ENCODE peak calls at places on chromosomes 2 and 18, in nine cellular contexts. One of them, this sample, is unnamed.

GRCh38 chr2:223998983-223999382 is 40.1 kb downstream of the SERPINE2 start:
- DNase-seq in fibroblast of the aortic adventitia: peak; percentile 44
- DNase-seq in upper lobe of right lung: no peak
- DNase-seq in transverse colon: no peak
- DNase-seq in EL: no peak
- DNase-seq in left kidney: no peak
- DNase-seq in ELR: no peak
- DNase-seq in activated CD4-positive, alpha-beta T cell treated with anti-CD3 and anti-CD28 coated beads, Interleukin-2, amount 50 U/mL, for 4 hours: no peak
- DNase-seq in AG04450: no peak
- DNase-seq in this sample: no peak

GRCh38 chr2:222709191-222709891 is 37.9 kb downstream of the MOGAT1 start:
- DNase-seq in EL: peak; percentile 94
- DNase-seq in transverse colon: peak; percentile 40
- DNase-seq in fibroblast of the aortic adventitia: peak; percentile 98
- DNase-seq in left kidney: peak; percentile 84
- DNase-seq in activated CD4-positive, alpha-beta T cell treated with anti-CD3 and anti-CD28 coated beads, Interleukin-2, amount 50 U/mL, for 4 hours: no peak
- DNase-seq in AG04450: peak; percentile 98
- DNase-seq in ELR: peak; percentile 97
- DNase-seq in upper lobe of right lung: peak; percentile 77
- DNase-seq in this sample: peak; percentile 65

GRCh38 chr2:37544617-37545031 is 126.8 kb downstream of the CDC42EP3 start:
- DNase-seq in EL: no peak
- DNase-seq in left kidney: no peak
- DNase-seq in fibroblast of the aortic adventitia: peak; percentile 31
- DNase-seq in AG04450: no peak
- DNase-seq in ELR: no peak
- DNase-seq in upper lobe of right lung: no peak
- DNase-seq in activated CD4-positive, alpha-beta T cell treated with anti-CD3 and anti-CD28 coated beads, Interleukin-2, amount 50 U/mL, for 4 hours: no peak
- DNase-seq in transverse colon: no peak
- DNase-seq in this sample: no peak

GRCh38 chr18:48862678-48863270 is 88.0 kb downstream of the SMAD7 start:
- DNase-seq in transverse colon: no peak
- DNase-seq in AG04450: no peak
- DNase-seq in fibroblast of the aortic adventitia: no peak
- DNase-seq in upper lobe of right lung: no peak
- DNase-seq in ELR: no peak
- DNase-seq in EL: no peak
- DNase-seq in left kidney: no peak
- DNase-seq in activated CD4-positive, alpha-beta T cell treated with anti-CD3 and anti-CD28 coated beads, Interleukin-2, amount 50 U/mL, for 4 hours: no peak
- DNase-seq in this sample: no peak

GRCh38 chr2:193502363-193503035 is 1307.8 kb upstream of the TMEFF2 start:
- DNase-seq in fibroblast of the aortic adventitia: no peak
- DNase-seq in EL: no peak
- DNase-seq in transverse colon: no peak
- DNase-seq in left kidney: no peak
- DNase-seq in ELR: no peak
- DNase-seq in upper lobe of right lung: no peak
- DNase-seq in AG04450: no peak
- DNase-seq in activated CD4-positive, alpha-beta T cell treated with anti-CD3 and anti-CD28 coated beads, Interleukin-2, amount 50 U/mL, for 4 hours: no peak
- DNase-seq in this sample: no peak

GRCh38 chr2:132373391-132374135 is 43.0 kb upstream of the GPR39 start:
- DNase-seq in fibroblast of the aortic adventitia: no peak
- DNase-seq in EL: peak; percentile 14
- DNase-seq in upper lobe of right lung: no peak
- DNase-seq in activated CD4-positive, alpha-beta T cell treated with anti-CD3 and anti-CD28 coated beads, Interleukin-2, amount 50 U/mL, for 4 hours: no peak
- DNase-seq in AG04450: no peak
- DNase-seq in transverse colon: no peak
- DNase-seq in left kidney: no peak
- DNase-seq in ELR: no peak
- DNase-seq in this sample: no peak

GRCh38 chr2:207160115-207160514 is 5.6 kb downstream of the KLF7 start:
- DNase-seq in ELR: no peak
- DNase-seq in transverse colon: no peak
- DNase-seq in left kidney: peak; percentile 70
- DNase-seq in EL: no peak
- DNase-seq in fibroblast of the aortic adventitia: peak; percentile 52
- DNase-seq in upper lobe of right lung: no peak
- DNase-seq in activated CD4-positive, alpha-beta T cell treated with anti-CD3 and anti-CD28 coated beads, Interleukin-2, amount 50 U/mL, for 4 hours: no peak
- DNase-seq in AG04450: no peak
- DNase-seq in this sample: no peak

GRCh38 chr2:14843507-14844204 is 211.1 kb downstream of the LRATD1 start:
- DNase-seq in AG04450: no peak
- DNase-seq in activated CD4-positive, alpha-beta T cell treated with anti-CD3 and anti-CD28 coated beads, Interleukin-2, amount 50 U/mL, for 4 hours: no peak
- DNase-seq in EL: no peak
- DNase-seq in fibroblast of the aortic adventitia: no peak
- DNase-seq in ELR: no peak
- DNase-seq in upper lobe of right lung: no peak
- DNase-seq in transverse colon: no peak
- DNase-seq in left kidney: no peak
- DNase-seq in this sample: no peak

GRCh38 chr2:12816379-12817306 is 99.9 kb downstream of the TRIB2 start:
- DNase-seq in AG04450: no peak
- DNase-seq in activated CD4-positive, alpha-beta T cell treated with anti-CD3 and anti-CD28 coated beads, Interleukin-2, amount 50 U/mL, for 4 hours: no peak
- DNase-seq in left kidney: no peak
- DNase-seq in fibroblast of the aortic adventitia: peak; percentile 61
- DNase-seq in ELR: peak; percentile 86
- DNase-seq in upper lobe of right lung: no peak
- DNase-seq in EL: peak; percentile 80
- DNase-seq in transverse colon: no peak
- DNase-seq in this sample: no peak

GRCh38 chr2:45168731-45169338 is 159.6 kb upstream of the SIX2 start:
- DNase-seq in left kidney: peak; percentile 76
- DNase-seq in fibroblast of the aortic adventitia: no peak
- DNase-seq in EL: peak; percentile 28
- DNase-seq in AG04450: no peak
- DNase-seq in ELR: peak; percentile 42
- DNase-seq in upper lobe of right lung: no peak
- DNase-seq in activated CD4-positive, alpha-beta T cell treated with anti-CD3 and anti-CD28 coated beads, Interleukin-2, amount 50 U/mL, for 4 hours: no peak
- DNase-seq in transverse colon: no peak
- DNase-seq in this sample: peak; percentile 46

GRCh38 chr2:11128258-11128951 is 26.9 kb upstream of the SLC66A3 start:
- DNase-seq in upper lobe of right lung: no peak
- DNase-seq in AG04450: no peak
- DNase-seq in activated CD4-positive, alpha-beta T cell treated with anti-CD3 and anti-CD28 coated beads, Interleukin-2, amount 50 U/mL, for 4 hours: no peak
- DNase-seq in EL: peak; percentile 70
- DNase-seq in ELR: peak; percentile 71
- DNase-seq in left kidney: no peak
- DNase-seq in transverse colon: no peak
- DNase-seq in fibroblast of the aortic adventitia: peak; percentile 45
- DNase-seq in this sample: no peak

GRCh38 chr2:240277073-240277806 is 136.8 kb upstream of the OTOS start:
- DNase-seq in transverse colon: no peak
- DNase-seq in left kidney: no peak
- DNase-seq in fibroblast of the aortic adventitia: peak; percentile 63
- DNase-seq in EL: peak; percentile 18
- DNase-seq in activated CD4-positive, alpha-beta T cell treated with anti-CD3 and anti-CD28 coated beads, Interleukin-2, amount 50 U/mL, for 4 hours: no peak
- DNase-seq in ELR: no peak
- DNase-seq in AG04450: peak; percentile 10
- DNase-seq in upper lobe of right lung: peak; percentile 60
- DNase-seq in this sample: no peak

GRCh38 chr18:74420491-74420890 is 36.6 kb downstream of the DIPK1C start:
- DNase-seq in transverse colon: no peak
- DNase-seq in ELR: no peak
- DNase-seq in EL: no peak
- DNase-seq in activated CD4-positive, alpha-beta T cell treated with anti-CD3 and anti-CD28 coated beads, Interleukin-2, amount 50 U/mL, for 4 hours: no peak
- DNase-seq in fibroblast of the aortic adventitia: peak; percentile 15
- DNase-seq in upper lobe of right lung: no peak
- DNase-seq in left kidney: no peak
- DNase-seq in AG04450: no peak
- DNase-seq in this sample: no peak

GRCh38 chr2:159444728-159445127 is 158.2 kb upstream of the WDSUB1 start:
- DNase-seq in transverse colon: no peak
- DNase-seq in fibroblast of the aortic adventitia: no peak
- DNase-seq in left kidney: no peak
- DNase-seq in AG04450: no peak
- DNase-seq in upper lobe of right lung: no peak
- DNase-seq in EL: no peak
- DNase-seq in activated CD4-positive, alpha-beta T cell treated with anti-CD3 and anti-CD28 coated beads, Interleukin-2, amount 50 U/mL, for 4 hours: no peak
- DNase-seq in ELR: no peak
- DNase-seq in this sample: no peak

GRCh38 chr2:202099515-202099914 is 26.5 kb downstream of the KIAA2012 start:
- DNase-seq in transverse colon: no peak
- DNase-seq in AG04450: no peak
- DNase-seq in upper lobe of right lung: no peak
- DNase-seq in EL: no peak
- DNase-seq in ELR: no peak
- DNase-seq in activated CD4-positive, alpha-beta T cell treated with anti-CD3 and anti-CD28 coated beads, Interleukin-2, amount 50 U/mL, for 4 hours: no peak
- DNase-seq in left kidney: peak; percentile 41
- DNase-seq in fibroblast of the aortic adventitia: no peak
- DNase-seq in this sample: no peak

GRCh38 chr18:46250084-46250811 is 146.1 kb downstream of the HAUS1 start:
- DNase-seq in ELR: peak; percentile 92
- DNase-seq in left kidney: peak; percentile 78
- DNase-seq in upper lobe of right lung: no peak
- DNase-seq in EL: peak; percentile 94
- DNase-seq in AG04450: peak; percentile 65
- DNase-seq in fibroblast of the aortic adventitia: peak; percentile 80
- DNase-seq in transverse colon: peak; percentile 61
- DNase-seq in activated CD4-positive, alpha-beta T cell treated with anti-CD3 and anti-CD28 coated beads, Interleukin-2, amount 50 U/mL, for 4 hours: peak; percentile 33
- DNase-seq in this sample: no peak

GRCh38 chr18:58846325-58846724 is 18.4 kb upstream of the ZNF532 start:
- DNase-seq in transverse colon: no peak
- DNase-seq in ELR: no peak
- DNase-seq in activated CD4-positive, alpha-beta T cell treated with anti-CD3 and anti-CD28 coated beads, Interleukin-2, amount 50 U/mL, for 4 hours: no peak
- DNase-seq in upper lobe of right lung: no peak
- DNase-seq in EL: no peak
- DNase-seq in left kidney: no peak
- DNase-seq in AG04450: no peak
- DNase-seq in fibroblast of the aortic adventitia: no peak
- DNase-seq in this sample: no peak

GRCh38 chr2:105781274-105781673 is 36.6 kb downstream of the NCK2 start:
- DNase-seq in activated CD4-positive, alpha-beta T cell treated with anti-CD3 and anti-CD28 coated beads, Interleukin-2, amount 50 U/mL, for 4 hours: no peak
- DNase-seq in AG04450: no peak
- DNase-seq in EL: no peak
- DNase-seq in left kidney: no peak
- DNase-seq in ELR: no peak
- DNase-seq in upper lobe of right lung: no peak
- DNase-seq in fibroblast of the aortic adventitia: peak; percentile 30
- DNase-seq in transverse colon: no peak
- DNase-seq in this sample: no peak

GRCh38 chr2:221478106-221478863 is 93.8 kb downstream of the EPHA4 start:
- DNase-seq in EL: no peak
- DNase-seq in ELR: no peak
- DNase-seq in left kidney: no peak
- DNase-seq in fibroblast of the aortic adventitia: no peak
- DNase-seq in transverse colon: no peak
- DNase-seq in AG04450: no peak
- DNase-seq in activated CD4-positive, alpha-beta T cell treated with anti-CD3 and anti-CD28 coated beads, Interleukin-2, amount 50 U/mL, for 4 hours: no peak
- DNase-seq in upper lobe of right lung: no peak
- DNase-seq in this sample: no peak

GRCh38 chr2:64348386-64349142 is 105.4 kb upstream of the LGALSL start:
- DNase-seq in transverse colon: no peak
- DNase-seq in activated CD4-positive, alpha-beta T cell treated with anti-CD3 and anti-CD28 coated beads, Interleukin-2, amount 50 U/mL, for 4 hours: no peak
- DNase-seq in left kidney: peak; percentile 71
- DNase-seq in AG04450: no peak
- DNase-seq in fibroblast of the aortic adventitia: peak; percentile 53
- DNase-seq in ELR: peak; percentile 43
- DNase-seq in upper lobe of right lung: no peak
- DNase-seq in EL: peak; percentile 22
- DNase-seq in this sample: no peak

GRCh38 chr2:26970244-26970927 is at the start of gene MAPRE3:
- DNase-seq in upper lobe of right lung: peak; percentile 93
- DNase-seq in EL: peak; percentile 63
- DNase-seq in AG04450: no peak
- DNase-seq in fibroblast of the aortic adventitia: peak; percentile 58
- DNase-seq in left kidney: peak; percentile 98
- DNase-seq in ELR: peak; percentile 64
- DNase-seq in activated CD4-positive, alpha-beta T cell treated with anti-CD3 and anti-CD28 coated beads, Interleukin-2, amount 50 U/mL, for 4 hours: peak; percentile 67
- DNase-seq in transverse colon: peak; percentile 86
- DNase-seq in this sample: peak; percentile 83

GRCh38 chr2:110847651-110848050 is 115.3 kb downstream of the ACOXL start:
- DNase-seq in ELR: no peak
- DNase-seq in AG04450: no peak
- DNase-seq in fibroblast of the aortic adventitia: no peak
- DNase-seq in activated CD4-positive, alpha-beta T cell treated with anti-CD3 and anti-CD28 coated beads, Interleukin-2, amount 50 U/mL, for 4 hours: no peak
- DNase-seq in upper lobe of right lung: no peak
- DNase-seq in EL: no peak
- DNase-seq in left kidney: no peak
- DNase-seq in transverse colon: no peak
- DNase-seq in this sample: no peak

GRCh38 chr2:201931955-201932354 is 101.7 kb upstream of the FZD7 start:
- DNase-seq in fibroblast of the aortic adventitia: peak; percentile 37
- DNase-seq in transverse colon: no peak
- DNase-seq in EL: peak; percentile 69
- DNase-seq in upper lobe of right lung: no peak
- DNase-seq in ELR: peak; percentile 64
- DNase-seq in AG04450: no peak
- DNase-seq in left kidney: peak; percentile 21
- DNase-seq in activated CD4-positive, alpha-beta T cell treated with anti-CD3 and anti-CD28 coated beads, Interleukin-2, amount 50 U/mL, for 4 hours: no peak
- DNase-seq in this sample: no peak

GRCh38 chr2:39913648-39914456 is 134.8 kb upstream of the THUMPD2 start:
- DNase-seq in fibroblast of the aortic adventitia: peak; percentile 91
- DNase-seq in activated CD4-positive, alpha-beta T cell treated with anti-CD3 and anti-CD28 coated beads, Interleukin-2, amount 50 U/mL, for 4 hours: no peak
- DNase-seq in left kidney: peak; percentile 84
- DNase-seq in transverse colon: no peak
- DNase-seq in ELR: peak; percentile 84
- DNase-seq in EL: peak; percentile 77
- DNase-seq in upper lobe of right lung: no peak
- DNase-seq in AG04450: peak; percentile 63
- DNase-seq in this sample: peak; percentile 38

GRCh38 chr2:153557211-153557610 is 78.6 kb upstream of the RPRM start:
- DNase-seq in left kidney: no peak
- DNase-seq in fibroblast of the aortic adventitia: no peak
- DNase-seq in transverse colon: no peak
- DNase-seq in activated CD4-positive, alpha-beta T cell treated with anti-CD3 and anti-CD28 coated beads, Interleukin-2, amount 50 U/mL, for 4 hours: no peak
- DNase-seq in EL: no peak
- DNase-seq in AG04450: no peak
- DNase-seq in ELR: no peak
- DNase-seq in upper lobe of right lung: no peak
- DNase-seq in this sample: peak; percentile 19

GRCh38 chr2:197464180-197464579 is 10.8 kb downstream of the COQ10B start:
- DNase-seq in transverse colon: no peak
- DNase-seq in ELR: no peak
- DNase-seq in activated CD4-positive, alpha-beta T cell treated with anti-CD3 and anti-CD28 coated beads, Interleukin-2, amount 50 U/mL, for 4 hours: no peak
- DNase-seq in AG04450: no peak
- DNase-seq in upper lobe of right lung: no peak
- DNase-seq in fibroblast of the aortic adventitia: peak; percentile 33
- DNase-seq in EL: peak; percentile 37
- DNase-seq in left kidney: no peak
- DNase-seq in this sample: no peak

GRCh38 chr2:165793161-165793778 is 777 bp downstream of the GALNT3 start:
- DNase-seq in activated CD4-positive, alpha-beta T cell treated with anti-CD3 and anti-CD28 coated beads, Interleukin-2, amount 50 U/mL, for 4 hours: no peak
- DNase-seq in upper lobe of right lung: no peak
- DNase-seq in ELR: peak; percentile 69
- DNase-seq in transverse colon: peak; percentile 56
- DNase-seq in fibroblast of the aortic adventitia: no peak
- DNase-seq in EL: peak; percentile 62
- DNase-seq in left kidney: peak; percentile 49
- DNase-seq in AG04450: no peak
- DNase-seq in this sample: no peak

GRCh38 chr2:26772064-26773001 is 8.2 kb downstream of the SLC35F6 start:
- DNase-seq in ELR: peak; percentile 54
- DNase-seq in fibroblast of the aortic adventitia: peak; percentile 89
- DNase-seq in upper lobe of right lung: peak; percentile 88
- DNase-seq in EL: peak; percentile 77
- DNase-seq in AG04450: no peak
- DNase-seq in activated CD4-positive, alpha-beta T cell treated with anti-CD3 and anti-CD28 coated beads, Interleukin-2, amount 50 U/mL, for 4 hours: no peak
- DNase-seq in left kidney: peak; percentile 37
- DNase-seq in transverse colon: peak; percentile 92
- DNase-seq in this sample: peak; percentile 77

GRCh38 chr2:135820003-135820618 is 16.9 kb downstream of the LCT start:
- DNase-seq in activated CD4-positive, alpha-beta T cell treated with anti-CD3 and anti-CD28 coated beads, Interleukin-2, amount 50 U/mL, for 4 hours: peak; percentile 65
- DNase-seq in AG04450: peak; percentile 20
- DNase-seq in left kidney: no peak
- DNase-seq in transverse colon: no peak
- DNase-seq in fibroblast of the aortic adventitia: no peak
- DNase-seq in EL: peak; percentile 71
- DNase-seq in upper lobe of right lung: no peak
- DNase-seq in ELR: peak; percentile 92
- DNase-seq in this sample: no peak